ENCODE peak calls at places on chromosome 1, in nine cellular contexts. H is D721Med; B is stimulated activated naive CD4-positive, alpha-beta T cell; I is body of pancreas; O is NAMALWA; D is NCI-H187 treated with DMSO at 0.1 percent for 48 hours; K is nucleus accumbens; P is progenitor cell of endocrine pancreas; R is stimulated activated CD8-positive, alpha-beta memory T cell treated with anti-CD3 and anti-CD28 coated beads, Interleukin-4, amount 100 ng/mL, for 24 hours. V is an unnamed sample.

GRCh38 chr1:93969371-93969770 is 60.1 kb upstream of the GCLM start:
- DNase-seq in H (no peak), B (no peak), I (no peak), O (no peak), D (no peak), K (no peak), P (no peak), R (no peak), V (no peak)

GRCh38 chr1:17569200-17570139 is 30.0 kb downstream of the ARHGEF10L start:
- DNase-seq in H (no peak), B (no peak), I (peak), O (no peak), D (no peak), K (peak), P (no peak), R (no peak), V (no peak)

GRCh38 chr1:37734629-37735591 is 30.0 kb downstream of the EPHA10 start:
- DNase-seq in H (no peak), B (no peak), I (no peak), O (no peak), D (no peak), K (no peak), P (no peak), R (no peak), V (no peak)

GRCh38 chr1:152049291-152050073 is 12.7 kb upstream of the S100A11 start:
- DNase-seq in H (no peak), B (no peak), I (no peak), O (no peak), D (no peak), K (no peak), P (no peak), R (no peak), V (no peak)

GRCh38 chr1:150281758-150282557 is at the start of gene CIART:
- DNase-seq in H (no peak), B (peak), I (peak), O (peak), D (peak), K (peak), P (peak), R (peak), V (peak)

GRCh38 chr1:106536741-106537140 is 519.7 kb upstream of the PRMT6 start:
- DNase-seq in H (no peak), B (no peak), I (no peak), O (no peak), D (no peak), K (no peak), P (no peak), R (no peak), V (no peak)

GRCh38 chr1:156860639-156861423 is at the start of gene NTRK1:
- DNase-seq in H (peak), B (peak), I (peak), O (peak), D (no peak), K (peak), P (no peak), R (peak), V (no peak)

GRCh38 chr1:183634429-183635065 is 1.0 kb downstream of the ARPC5 start:
- DNase-seq in H (no peak), B (no peak), I (no peak), O (peak), D (no peak), K (no peak), P (no peak), R (no peak), V (no peak)

GRCh38 chr1:21326861-21327344 is 36.6 kb upstream of the ECE1 start:
- DNase-seq in H (no peak), B (no peak), I (peak), O (no peak), D (no peak), K (no peak), P (no peak), R (no peak), V (no peak)

GRCh38 chr1:20322081-20322824 is 31.6 kb downstream of the VWA5B1 start:
- DNase-seq in H (no peak), B (no peak), I (no peak), O (peak), D (no peak), K (no peak), P (no peak), R (no peak), V (no peak)